ENCODE peak calls at places on chromosomes 5 and 9, in six cellular contexts. C, O, Y, Z, E and M are unnamed samples.

GRCh38 chr9:98109052-98109451 is 10.0 kb downstream of the TRIM14 start:
- DNase-seq in Z (no peak), C (no peak), E (peak; percentile 52), O (no peak), Y (no peak), M (no peak)

GRCh38 chr9:15999422-16000339 is 446.8 kb downstream of the CCDC171 start:
- DNase-seq in Y (no peak), O (peak; percentile 52), Z (no peak), E (no peak), C (no peak), M (no peak)

GRCh38 chr5:66701244-66701643 is 105.1 kb downstream of the MAST4 start:
- DNase-seq in E (peak; percentile 64), O (no peak), C (no peak), Z (no peak), Y (no peak), M (no peak)

GRCh38 chr9:33787839-33788238 is 7.5 kb upstream of the PRSS3 start:
- DNase-seq in E (no peak), O (no peak), Y (no peak), Z (no peak), C (no peak), M (no peak)

GRCh38 chr5:148776780-148777179 is 49.6 kb upstream of the ADRB2 start:
- DNase-seq in O (peak; percentile 41), Z (no peak), Y (no peak), E (no peak), C (no peak), M (no peak)

GRCh38 chr5:32785639-32786216 is 74.6 kb downstream of the NPR3 start:
- DNase-seq in C (no peak), O (no peak), Z (no peak), E (no peak), Y (no peak), M (no peak)

GRCh38 chr9:80842383-80842782 is 847.0 kb downstream of the TLE1 start:
- DNase-seq in Z (no peak), Y (no peak), C (no peak), E (no peak), O (no peak), M (no peak)

GRCh38 chr9:6007770-6008168 is 7.7 kb downstream of the RANBP6 start:
- DNase-seq in Y (no peak), O (peak; percentile 68), Z (peak; percentile 91), E (peak; percentile 83), C (peak; percentile 68), M (peak; percentile 87)

GRCh38 chr9:71741841-71742648 is 26.3 kb downstream of the CEMIP2 start:
- DNase-seq in C (no peak), O (peak; percentile 86), E (no peak), Z (no peak), Y (no peak), M (no peak)

GRCh38 chr9:87063883-87064282 is 116.6 kb upstream of the GAS1 start:
- DNase-seq in E (no peak), C (no peak), O (no peak), Z (no peak), Y (no peak), M (no peak)

GRCh38 chr9:4333787-4334186 is 33.9 kb upstream of the GLIS3 start:
- DNase-seq in E (no peak), O (peak; percentile 57), C (no peak), Z (no peak), Y (no peak), M (no peak)

GRCh38 chr5:115888027-115888426 is 46.3 kb downstream of the AP3S1 start:
- DNase-seq in Z (no peak), Y (no peak), E (no peak), O (peak; percentile 56), C (no peak), M (no peak)

GRCh38 chr5:53542917-53543316 is 17.5 kb upstream of the NDUFS4 start:
- DNase-seq in Z (no peak), Y (no peak), O (no peak), C (no peak), E (no peak), M (no peak)

GRCh38 chr9:131281119-131281965 is 5.0 kb upstream of the FAM78A start:
- DNase-seq in C (no peak), Y (no peak), Z (no peak), O (no peak), E (no peak), M (no peak)

GRCh38 chr5:59180515-59180914 is 597.6 kb downstream of the RAB3C start:
- DNase-seq in Z (no peak), Y (no peak), E (no peak), C (no peak), O (no peak), M (no peak)